ENCODE peak calls at places on chromosomes 1 and 21, in nine cellular contexts. One of them, this sample, is unnamed.

GRCh38 chr1:182430263-182431068 is 19.5 kb upstream of the RGSL1 start:
- DNase-seq in cardiac muscle cell: peak; percentile 51
- DNase-seq in breast epithelium: no peak
- DNase-seq in fibroblast of mammary gland: no peak
- DNase-seq in OCI-LY7: no peak
- DNase-seq in dorsolateral prefrontal cortex: no peak
- DNase-seq in uterus: no peak
- DNase-seq in GM23248: no peak
- DNase-seq in tibial nerve: no peak
- DNase-seq in this sample: no peak

GRCh38 chr1:226069818-226070489 is 7.4 kb downstream of the H3-3A start:
- DNase-seq in GM23248: no peak
- DNase-seq in tibial nerve: no peak
- DNase-seq in OCI-LY7: no peak
- DNase-seq in fibroblast of mammary gland: no peak
- DNase-seq in dorsolateral prefrontal cortex: no peak
- DNase-seq in uterus: no peak
- DNase-seq in cardiac muscle cell: no peak
- DNase-seq in breast epithelium: no peak
- DNase-seq in this sample: no peak

GRCh38 chr1:164756741-164757140 is 197.8 kb downstream of the PBX1 start:
- DNase-seq in breast epithelium: no peak
- DNase-seq in fibroblast of mammary gland: no peak
- DNase-seq in dorsolateral prefrontal cortex: no peak
- DNase-seq in uterus: no peak
- DNase-seq in OCI-LY7: no peak
- DNase-seq in cardiac muscle cell: peak; percentile 54
- DNase-seq in GM23248: no peak
- DNase-seq in tibial nerve: no peak
- DNase-seq in this sample: no peak

GRCh38 chr1:231139659-231140650 is 21.9 kb upstream of the TRIM67 start:
- DNase-seq in dorsolateral prefrontal cortex: no peak
- DNase-seq in OCI-LY7: no peak
- DNase-seq in uterus: no peak
- DNase-seq in breast epithelium: peak; percentile 43
- DNase-seq in GM23248: peak; percentile 74
- DNase-seq in fibroblast of mammary gland: peak; percentile 68
- DNase-seq in cardiac muscle cell: peak; percentile 99
- DNase-seq in tibial nerve: no peak
- DNase-seq in this sample: peak; percentile 98

GRCh38 chr1:47992720-47993119 is 4.5 kb downstream of the TRABD2B start:
- DNase-seq in fibroblast of mammary gland: peak; percentile 88
- DNase-seq in breast epithelium: peak; percentile 34
- DNase-seq in OCI-LY7: no peak
- DNase-seq in cardiac muscle cell: peak; percentile 83
- DNase-seq in GM23248: peak; percentile 56
- DNase-seq in tibial nerve: peak; percentile 59
- DNase-seq in uterus: no peak
- DNase-seq in dorsolateral prefrontal cortex: no peak
- DNase-seq in this sample: peak; percentile 58

GRCh38 chr1:53134961-53135734 is 7.3 kb downstream of the SLC1A7 start:
- DNase-seq in tibial nerve: no peak
- DNase-seq in dorsolateral prefrontal cortex: peak; percentile 36
- DNase-seq in OCI-LY7: no peak
- DNase-seq in fibroblast of mammary gland: peak; percentile 79
- DNase-seq in cardiac muscle cell: peak; percentile 91
- DNase-seq in GM23248: peak; percentile 97
- DNase-seq in uterus: peak; percentile 10
- DNase-seq in breast epithelium: no peak
- DNase-seq in this sample: no peak

GRCh38 chr21:27326293-27326692 is 359.4 kb upstream of the ADAMTS5 start:
- DNase-seq in GM23248: no peak
- DNase-seq in uterus: no peak
- DNase-seq in cardiac muscle cell: no peak
- DNase-seq in breast epithelium: no peak
- DNase-seq in fibroblast of mammary gland: no peak
- DNase-seq in dorsolateral prefrontal cortex: no peak
- DNase-seq in tibial nerve: no peak
- DNase-seq in OCI-LY7: no peak
- DNase-seq in this sample: no peak

GRCh38 chr1:27435566-27436203 is 43.3 kb downstream of the GPR3 start:
- DNase-seq in dorsolateral prefrontal cortex: no peak
- DNase-seq in cardiac muscle cell: no peak
- DNase-seq in GM23248: peak; percentile 6
- DNase-seq in breast epithelium: no peak
- DNase-seq in fibroblast of mammary gland: no peak
- DNase-seq in OCI-LY7: peak; percentile 78
- DNase-seq in uterus: no peak
- DNase-seq in tibial nerve: no peak
- DNase-seq in this sample: no peak

GRCh38 chr1:182611787-182612186 is 7.6 kb upstream of the RGS16 start:
- DNase-seq in breast epithelium: no peak
- DNase-seq in fibroblast of mammary gland: no peak
- DNase-seq in cardiac muscle cell: no peak
- DNase-seq in OCI-LY7: peak; percentile 79
- DNase-seq in GM23248: no peak
- DNase-seq in tibial nerve: no peak
- DNase-seq in dorsolateral prefrontal cortex: no peak
- DNase-seq in uterus: no peak
- DNase-seq in this sample: no peak

GRCh38 chr1:117857434-117857833 is 72.0 kb downstream of the GDAP2 start:
- DNase-seq in cardiac muscle cell: peak; percentile 6
- DNase-seq in breast epithelium: no peak
- DNase-seq in GM23248: no peak
- DNase-seq in OCI-LY7: no peak
- DNase-seq in dorsolateral prefrontal cortex: no peak
- DNase-seq in fibroblast of mammary gland: no peak
- DNase-seq in tibial nerve: no peak
- DNase-seq in uterus: no peak
- DNase-seq in this sample: no peak

GRCh38 chr1:28761189-28761588 is 24.4 kb downstream of the YTHDF2 start:
- DNase-seq in GM23248: no peak
- DNase-seq in uterus: no peak
- DNase-seq in fibroblast of mammary gland: no peak
- DNase-seq in tibial nerve: no peak
- DNase-seq in dorsolateral prefrontal cortex: no peak
- DNase-seq in cardiac muscle cell: no peak
- DNase-seq in OCI-LY7: no peak
- DNase-seq in breast epithelium: no peak
- DNase-seq in this sample: no peak

GRCh38 chr1:12486401-12487005 is 131.5 kb downstream of the DHRS3 start:
- DNase-seq in uterus: peak; percentile 36
- DNase-seq in cardiac muscle cell: peak; percentile 69
- DNase-seq in OCI-LY7: peak; percentile 5
- DNase-seq in tibial nerve: no peak
- DNase-seq in dorsolateral prefrontal cortex: no peak
- DNase-seq in fibroblast of mammary gland: peak; percentile 45
- DNase-seq in GM23248: peak; percentile 23
- DNase-seq in breast epithelium: no peak
- DNase-seq in this sample: peak; percentile 86

GRCh38 chr1:77316006-77316405 is 34.2 kb downstream of the AK5 start:
- DNase-seq in fibroblast of mammary gland: peak; percentile 30
- DNase-seq in breast epithelium: no peak
- DNase-seq in cardiac muscle cell: no peak
- DNase-seq in OCI-LY7: no peak
- DNase-seq in dorsolateral prefrontal cortex: no peak
- DNase-seq in tibial nerve: no peak
- DNase-seq in GM23248: peak; percentile 57
- DNase-seq in uterus: no peak
- DNase-seq in this sample: peak; percentile 45

DNA sequence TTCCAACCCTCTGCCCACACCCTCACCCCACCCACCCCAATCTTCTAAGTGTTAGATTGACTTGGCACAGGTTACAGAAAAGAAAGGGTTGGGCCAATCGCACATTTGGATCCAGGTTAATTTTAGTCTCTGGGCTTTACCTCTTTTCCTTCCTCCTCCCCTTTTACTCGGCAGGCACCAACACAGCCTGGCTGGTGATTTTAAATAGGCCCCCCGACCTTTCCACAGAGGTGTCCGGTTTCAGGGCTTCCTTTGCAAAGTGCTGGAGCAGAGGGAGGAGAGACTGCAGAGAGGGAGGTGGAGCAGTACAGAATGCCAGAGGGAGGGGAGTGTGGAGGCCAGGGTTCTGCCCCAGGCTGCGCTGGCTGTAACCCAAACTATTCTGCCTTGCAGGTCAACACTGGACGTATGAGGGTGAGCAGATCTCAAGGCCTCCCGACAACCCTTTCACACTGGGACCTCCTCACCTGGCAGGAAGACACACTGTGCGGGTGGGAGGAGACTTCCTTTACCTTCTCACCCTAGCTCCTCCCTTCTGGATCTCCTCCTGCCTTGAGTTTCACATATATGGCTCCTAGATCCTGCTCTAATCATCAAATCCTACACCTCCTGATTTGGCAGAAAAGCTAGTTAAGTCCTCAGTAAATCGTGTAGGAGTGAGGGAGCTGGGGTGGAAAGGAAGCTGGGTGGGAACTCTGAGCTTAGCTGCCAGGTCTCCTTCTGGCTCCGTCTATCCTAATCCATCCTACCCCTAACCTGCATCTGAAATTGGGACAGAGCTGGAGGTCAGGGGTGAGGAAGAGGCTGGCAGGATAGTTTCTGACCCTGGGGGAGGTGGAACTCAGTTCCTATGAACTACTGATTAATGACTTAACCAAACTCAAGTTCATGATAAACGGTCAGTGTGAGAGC is 2.4 kb downstream of the CA14 start:
- DNase-seq in cardiac muscle cell: peak; percentile 45
- DNase-seq in tibial nerve: no peak
- DNase-seq in fibroblast of mammary gland: no peak
- DNase-seq in uterus: peak; percentile 43
- DNase-seq in dorsolateral prefrontal cortex: no peak
- DNase-seq in OCI-LY7: no peak
- DNase-seq in GM23248: no peak
- DNase-seq in breast epithelium: no peak
- DNase-seq in this sample: no peak
- H3K4me3 ChIP-seq in cardiac muscle cell: peak overlapping the region; percentile 61
- H3K4me3 ChIP-seq in tibial nerve: no peak overlapping the region
- H3K4me3 ChIP-seq in fibroblast of mammary gland: no peak overlapping the region
- H3K4me3 ChIP-seq in uterus: no peak overlapping the region
- H3K4me3 ChIP-seq in dorsolateral prefrontal cortex: no peak overlapping the region
- H3K4me3 ChIP-seq in OCI-LY7: no peak overlapping the region
- H3K4me3 ChIP-seq in GM23248: no peak overlapping the region
- H3K4me3 ChIP-seq in breast epithelium: peak overlapping the region; percentile 24
- H3K4me3 ChIP-seq in this sample: no peak overlapping the region

GRCh38 chr1:202194328-202194648 is 689 bp downstream of the LGR6 start:
- DNase-seq in cardiac muscle cell: no peak
- DNase-seq in fibroblast of mammary gland: no peak
- DNase-seq in uterus: no peak
- DNase-seq in GM23248: no peak
- DNase-seq in OCI-LY7: no peak
- DNase-seq in breast epithelium: no peak
- DNase-seq in dorsolateral prefrontal cortex: no peak
- DNase-seq in tibial nerve: no peak
- DNase-seq in this sample: no peak
- H3K4me3 ChIP-seq in cardiac muscle cell: no peak overlapping the region
- H3K4me3 ChIP-seq in fibroblast of mammary gland: no peak overlapping the region
- H3K4me3 ChIP-seq in uterus: no peak overlapping the region
- H3K4me3 ChIP-seq in GM23248: no peak overlapping the region
- H3K4me3 ChIP-seq in OCI-LY7: no peak overlapping the region
- H3K4me3 ChIP-seq in breast epithelium: peak overlapping the region; percentile 57
- H3K4me3 ChIP-seq in dorsolateral prefrontal cortex: no peak overlapping the region
- H3K4me3 ChIP-seq in tibial nerve: no peak overlapping the region
- H3K4me3 ChIP-seq in this sample: no peak overlapping the region

GRCh38 chr1:68104155-68104554 is 53.7 kb upstream of the DIRAS3 start:
- DNase-seq in tibial nerve: no peak
- DNase-seq in fibroblast of mammary gland: peak; percentile 79
- DNase-seq in cardiac muscle cell: peak; percentile 66
- DNase-seq in uterus: no peak
- DNase-seq in dorsolateral prefrontal cortex: no peak
- DNase-seq in GM23248: peak; percentile 46
- DNase-seq in OCI-LY7: no peak
- DNase-seq in breast epithelium: no peak
- DNase-seq in this sample: peak; percentile 85

GRCh38 chr1:68101829-68102228 is 51.4 kb upstream of the DIRAS3 start:
- DNase-seq in OCI-LY7: no peak
- DNase-seq in tibial nerve: no peak
- DNase-seq in uterus: no peak
- DNase-seq in cardiac muscle cell: no peak
- DNase-seq in GM23248: no peak
- DNase-seq in breast epithelium: no peak
- DNase-seq in dorsolateral prefrontal cortex: no peak
- DNase-seq in fibroblast of mammary gland: no peak
- DNase-seq in this sample: no peak

GRCh38 chr1:68103006-68103545 is 52.6 kb upstream of the DIRAS3 start:
- DNase-seq in uterus: no peak
- DNase-seq in GM23248: no peak
- DNase-seq in tibial nerve: no peak
- DNase-seq in OCI-LY7: no peak
- DNase-seq in cardiac muscle cell: peak; percentile 34
- DNase-seq in breast epithelium: no peak
- DNase-seq in fibroblast of mammary gland: no peak
- DNase-seq in dorsolateral prefrontal cortex: no peak
- DNase-seq in this sample: no peak

GRCh38 chr1:68100571-68100970 is 50.1 kb upstream of the DIRAS3 start:
- DNase-seq in fibroblast of mammary gland: no peak
- DNase-seq in OCI-LY7: no peak
- DNase-seq in tibial nerve: no peak
- DNase-seq in dorsolateral prefrontal cortex: no peak
- DNase-seq in uterus: no peak
- DNase-seq in GM23248: no peak
- DNase-seq in breast epithelium: no peak
- DNase-seq in cardiac muscle cell: no peak
- DNase-seq in this sample: no peak
- H3K4me3 ChIP-seq in fibroblast of mammary gland: no peak overlapping the region
- H3K4me3 ChIP-seq in OCI-LY7: no peak overlapping the region
- H3K4me3 ChIP-seq in tibial nerve: no peak overlapping the region
- H3K4me3 ChIP-seq in dorsolateral prefrontal cortex: no peak overlapping the region
- H3K4me3 ChIP-seq in uterus: no peak overlapping the region
- H3K4me3 ChIP-seq in GM23248: no peak overlapping the region
- H3K4me3 ChIP-seq in breast epithelium: no peak overlapping the region
- H3K4me3 ChIP-seq in cardiac muscle cell: no peak overlapping the region
- H3K4me3 ChIP-seq in this sample: no peak overlapping the region

GRCh38 chr1:43425045-43425444 is 28.7 kb downstream of the HYI start:
- DNase-seq in GM23248: peak; percentile 42
- DNase-seq in breast epithelium: no peak
- DNase-seq in cardiac muscle cell: no peak
- DNase-seq in uterus: no peak
- DNase-seq in tibial nerve: no peak
- DNase-seq in OCI-LY7: no peak
- DNase-seq in dorsolateral prefrontal cortex: no peak
- DNase-seq in fibroblast of mammary gland: peak; percentile 25
- DNase-seq in this sample: no peak

GRCh38 chr1:43427524-43427923 is 26.2 kb downstream of the HYI start:
- DNase-seq in breast epithelium: no peak
- DNase-seq in GM23248: no peak
- DNase-seq in fibroblast of mammary gland: no peak
- DNase-seq in uterus: no peak
- DNase-seq in dorsolateral prefrontal cortex: no peak
- DNase-seq in OCI-LY7: no peak
- DNase-seq in tibial nerve: no peak
- DNase-seq in cardiac muscle cell: no peak
- DNase-seq in this sample: no peak

GRCh38 chr1:43426221-43426620 is 27.5 kb downstream of the HYI start:
- DNase-seq in cardiac muscle cell: no peak
- DNase-seq in GM23248: no peak
- DNase-seq in dorsolateral prefrontal cortex: no peak
- DNase-seq in tibial nerve: no peak
- DNase-seq in fibroblast of mammary gland: no peak
- DNase-seq in breast epithelium: no peak
- DNase-seq in uterus: no peak
- DNase-seq in OCI-LY7: no peak
- DNase-seq in this sample: no peak

GRCh38 chr1:43430831-43431230 is 22.9 kb downstream of the HYI start:
- DNase-seq in breast epithelium: no peak
- DNase-seq in uterus: no peak
- DNase-seq in fibroblast of mammary gland: no peak
- DNase-seq in cardiac muscle cell: no peak
- DNase-seq in OCI-LY7: no peak
- DNase-seq in dorsolateral prefrontal cortex: no peak
- DNase-seq in tibial nerve: no peak
- DNase-seq in GM23248: no peak
- DNase-seq in this sample: no peak

GRCh38 chr1:43427941-43428340 is 25.8 kb downstream of the HYI start:
- DNase-seq in tibial nerve: no peak
- DNase-seq in breast epithelium: no peak
- DNase-seq in GM23248: no peak
- DNase-seq in uterus: no peak
- DNase-seq in cardiac muscle cell: no peak
- DNase-seq in dorsolateral prefrontal cortex: no peak
- DNase-seq in OCI-LY7: no peak
- DNase-seq in fibroblast of mammary gland: no peak
- DNase-seq in this sample: no peak
- H3K4me3 ChIP-seq in tibial nerve: no peak overlapping the region
- H3K4me3 ChIP-seq in breast epithelium: no peak overlapping the region
- H3K4me3 ChIP-seq in GM23248: no peak overlapping the region
- H3K4me3 ChIP-seq in uterus: no peak overlapping the region
- H3K4me3 ChIP-seq in cardiac muscle cell: no peak overlapping the region
- H3K4me3 ChIP-seq in dorsolateral prefrontal cortex: no peak overlapping the region
- H3K4me3 ChIP-seq in OCI-LY7: no peak overlapping the region
- H3K4me3 ChIP-seq in fibroblast of mammary gland: no peak overlapping the region
- H3K4me3 ChIP-seq in this sample: no peak overlapping the region